ENCODE peak calls at places on chromosomes 12 and 14, in eight cellular contexts. One of them, this sample, is unnamed.

GRCh38 chr14:25436906-25437305 is 387.0 kb upstream of the STXBP6 start:
- DNase-seq in HCT116: no peak
- DNase-seq in A549: no peak
- DNase-seq in WTC11: no peak
- DNase-seq in endothelial cell of umbilical vein: no peak
- DNase-seq in HepG2: no peak
- DNase-seq in SK-N-SH: no peak
- DNase-seq in NB4: no peak
- DNase-seq in this sample: no peak

GRCh38 chr14:72732022-72732780 is 161.7 kb downstream of the DPF3 start:
- DNase-seq in A549: no peak
- DNase-seq in endothelial cell of umbilical vein: no peak
- DNase-seq in NB4: no peak
- DNase-seq in WTC11: no peak
- DNase-seq in HCT116: no peak
- DNase-seq in HepG2: no peak
- DNase-seq in SK-N-SH: no peak
- DNase-seq in this sample: no peak

GRCh38 chr14:55446127-55446736 is 5.8 kb upstream of the TBPL2 start:
- DNase-seq in A549: peak
- DNase-seq in endothelial cell of umbilical vein: peak
- DNase-seq in HCT116: peak
- DNase-seq in SK-N-SH: peak
- DNase-seq in HepG2: peak
- DNase-seq in NB4: peak
- DNase-seq in WTC11: peak
- DNase-seq in this sample: peak

GRCh38 chr12:47636908-47637780 is 68.7 kb downstream of the RPAP3 start:
- DNase-seq in HCT116: peak
- DNase-seq in WTC11: peak
- DNase-seq in NB4: peak
- DNase-seq in A549: peak
- DNase-seq in endothelial cell of umbilical vein: no peak
- DNase-seq in SK-N-SH: no peak
- DNase-seq in HepG2: peak
- DNase-seq in this sample: peak

GRCh38 chr14:72237722-72238666 is 305.8 kb downstream of the RGS6 start:
- DNase-seq in WTC11: no peak
- DNase-seq in A549: no peak
- DNase-seq in SK-N-SH: no peak
- DNase-seq in NB4: no peak
- DNase-seq in HepG2: no peak
- DNase-seq in HCT116: no peak
- DNase-seq in endothelial cell of umbilical vein: no peak
- DNase-seq in this sample: no peak

GRCh38 chr14:29906256-29906885 is 21.3 kb downstream of the PRKD1 start:
- DNase-seq in SK-N-SH: no peak
- DNase-seq in NB4: no peak
- DNase-seq in endothelial cell of umbilical vein: peak
- DNase-seq in HCT116: no peak
- DNase-seq in A549: peak
- DNase-seq in WTC11: no peak
- DNase-seq in HepG2: peak
- DNase-seq in this sample: no peak

GRCh38 chr14:101007765-101008164 is 104.2 kb upstream of the RTL1 start:
- DNase-seq in endothelial cell of umbilical vein: no peak
- DNase-seq in A549: no peak
- DNase-seq in WTC11: no peak
- DNase-seq in HepG2: no peak
- DNase-seq in NB4: no peak
- DNase-seq in SK-N-SH: no peak
- DNase-seq in HCT116: no peak
- DNase-seq in this sample: no peak

GRCh38 chr12:7694556-7694955 is 1.0 kb downstream of the GDF3 start:
- DNase-seq in HCT116: no peak
- DNase-seq in endothelial cell of umbilical vein: no peak
- DNase-seq in HepG2: no peak
- DNase-seq in SK-N-SH: no peak
- DNase-seq in NB4: no peak
- DNase-seq in WTC11: no peak
- DNase-seq in A549: no peak
- DNase-seq in this sample: no peak

GRCh38 chr12:9406564-9407424 is 198.6 kb upstream of the PZP start:
- DNase-seq in NB4: no peak
- DNase-seq in WTC11: no peak
- DNase-seq in HepG2: no peak
- DNase-seq in A549: no peak
- DNase-seq in SK-N-SH: peak
- DNase-seq in HCT116: no peak
- DNase-seq in endothelial cell of umbilical vein: no peak
- DNase-seq in this sample: no peak

DNA sequence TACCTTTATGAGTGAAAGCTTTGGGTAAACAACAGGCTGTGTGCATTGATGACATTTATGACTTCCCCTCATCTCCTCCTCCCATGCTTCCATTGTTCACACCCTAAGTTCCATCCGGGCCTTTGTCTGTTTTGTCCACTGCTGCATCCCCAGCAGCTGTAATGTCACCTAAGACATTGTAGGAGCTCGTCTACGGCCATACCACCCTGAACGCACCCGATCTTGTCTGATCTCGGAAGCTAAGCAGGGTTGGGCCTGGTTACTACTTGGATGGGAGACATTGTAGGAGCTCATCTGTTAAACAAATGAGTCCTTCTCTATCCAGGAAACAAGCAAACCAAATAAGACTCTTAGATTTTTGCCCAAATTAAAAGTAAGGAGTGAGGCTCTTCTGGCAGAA is 40.4 kb upstream of the SYCP3 start:
- DNase-seq in A549: no peak
- DNase-seq in endothelial cell of umbilical vein: no peak
- DNase-seq in HCT116: no peak
- DNase-seq in WTC11: no peak
- DNase-seq in SK-N-SH: no peak
- DNase-seq in NB4: no peak
- DNase-seq in HepG2: no peak
- DNase-seq in this sample: no peak
- TF ChIP-seq MAX in A549: no peak
- TF ChIP-seq MAX in endothelial cell of umbilical vein: no peak
- TF ChIP-seq MAX in HCT116: no peak
- TF ChIP-seq MAX in WTC11: no peak
- TF ChIP-seq MAX in SK-N-SH: no peak
- TF ChIP-seq MAX in NB4: no peak
- TF ChIP-seq MAX in HepG2: no peak
- TF ChIP-seq MAX in this sample: no peak

GRCh38 chr12:29644536-29645162 is 139.1 kb downstream of the TMTC1 start:
- DNase-seq in NB4: no peak
- DNase-seq in HepG2: no peak
- DNase-seq in WTC11: no peak
- DNase-seq in A549: no peak
- DNase-seq in endothelial cell of umbilical vein: no peak
- DNase-seq in SK-N-SH: no peak
- DNase-seq in HCT116: no peak
- DNase-seq in this sample: no peak

GRCh38 chr12:29639893-29640495 is 142.5 kb upstream of the OVCH1 start:
- DNase-seq in NB4: no peak
- DNase-seq in endothelial cell of umbilical vein: no peak
- DNase-seq in HCT116: no peak
- DNase-seq in SK-N-SH: no peak
- DNase-seq in A549: no peak
- DNase-seq in HepG2: no peak
- DNase-seq in WTC11: no peak
- DNase-seq in this sample: no peak

GRCh38 chr12:29638528-29638927 is 141.0 kb upstream of the OVCH1 start:
- DNase-seq in A549: no peak
- DNase-seq in WTC11: no peak
- DNase-seq in HCT116: no peak
- DNase-seq in HepG2: no peak
- DNase-seq in NB4: no peak
- DNase-seq in endothelial cell of umbilical vein: no peak
- DNase-seq in SK-N-SH: no peak
- DNase-seq in this sample: no peak

DNA sequence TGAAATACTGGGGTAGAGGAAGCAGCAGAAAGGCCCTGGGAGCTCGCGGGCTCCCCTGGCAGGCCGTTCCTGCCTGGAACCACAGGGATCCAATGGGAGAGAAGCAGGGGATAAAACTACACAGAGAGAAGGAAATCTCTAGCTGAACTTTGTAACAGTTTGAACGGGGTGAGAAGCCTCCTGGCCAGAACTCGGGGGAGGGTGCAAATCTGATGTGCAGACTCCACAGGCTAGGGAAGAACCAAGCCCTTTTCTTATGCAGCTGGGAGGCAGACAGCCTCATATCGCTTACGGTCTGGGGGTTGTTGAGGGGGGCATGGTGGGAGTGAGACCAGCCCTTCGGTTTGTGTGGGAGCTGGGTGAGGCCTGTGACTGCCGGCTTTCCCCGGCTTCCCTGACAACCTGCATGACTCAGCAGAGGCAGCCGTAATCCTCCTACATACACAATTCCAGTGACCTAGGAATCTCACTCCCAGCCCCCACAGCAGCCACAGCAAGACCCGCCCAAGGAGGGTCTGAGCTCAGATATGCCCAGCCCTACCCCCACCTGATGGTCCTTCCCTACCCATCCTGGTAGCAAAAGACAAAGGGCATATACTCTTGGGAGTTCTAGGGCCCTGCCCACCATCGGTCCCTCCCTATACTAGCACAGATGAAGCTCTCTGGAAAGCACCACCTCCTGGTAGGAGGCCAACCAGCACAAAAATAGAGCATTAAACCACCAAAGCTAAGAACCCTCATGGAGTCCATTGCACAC is 143.0 kb downstream of the TMTC1 start:
- DNase-seq in HepG2: peak
- DNase-seq in WTC11: peak
- DNase-seq in HCT116: peak
- DNase-seq in endothelial cell of umbilical vein: no peak
- DNase-seq in SK-N-SH: no peak
- DNase-seq in NB4: no peak
- DNase-seq in A549: peak
- DNase-seq in this sample: no peak
- TF ChIP-seq CTCF in HepG2: peak
- TF ChIP-seq CTCF in WTC11: no peak
- TF ChIP-seq CTCF in HCT116: no peak
- TF ChIP-seq CTCF in endothelial cell of umbilical vein: no peak
- TF ChIP-seq CTCF in SK-N-SH: no peak
- TF ChIP-seq CTCF in NB4: no peak
- TF ChIP-seq CTCF in A549: no peak
- TF ChIP-seq CTCF in this sample: no peak

GRCh38 chr12:51941669-51942455 is 9.6 kb upstream of the ACVR1B start:
- DNase-seq in SK-N-SH: no peak
- DNase-seq in A549: no peak
- DNase-seq in NB4: no peak
- DNase-seq in HepG2: no peak
- DNase-seq in WTC11: no peak
- DNase-seq in endothelial cell of umbilical vein: no peak
- DNase-seq in HCT116: no peak
- DNase-seq in this sample: no peak

GRCh38 chr12:51942501-51943000 is 8.9 kb upstream of the ACVR1B start:
- DNase-seq in HCT116: no peak
- DNase-seq in HepG2: no peak
- DNase-seq in SK-N-SH: no peak
- DNase-seq in WTC11: no peak
- DNase-seq in NB4: no peak
- DNase-seq in endothelial cell of umbilical vein: no peak
- DNase-seq in A549: no peak
- DNase-seq in this sample: no peak

GRCh38 chr12:51943346-51943745 is 8.2 kb upstream of the ACVR1B start:
- DNase-seq in WTC11: no peak
- DNase-seq in HepG2: no peak
- DNase-seq in endothelial cell of umbilical vein: no peak
- DNase-seq in A549: no peak
- DNase-seq in SK-N-SH: no peak
- DNase-seq in NB4: no peak
- DNase-seq in HCT116: no peak
- DNase-seq in this sample: no peak

GRCh38 chr12:51938744-51939143 is 12.8 kb upstream of the ACVR1B start:
- DNase-seq in WTC11: no peak
- DNase-seq in HepG2: no peak
- DNase-seq in HCT116: no peak
- DNase-seq in NB4: no peak
- DNase-seq in A549: no peak
- DNase-seq in endothelial cell of umbilical vein: no peak
- DNase-seq in SK-N-SH: no peak
- DNase-seq in this sample: no peak

GRCh38 chr12:51941011-51941561 is 10.4 kb upstream of the ACVR1B start:
- DNase-seq in A549: no peak
- DNase-seq in WTC11: no peak
- DNase-seq in HepG2: no peak
- DNase-seq in SK-N-SH: peak
- DNase-seq in endothelial cell of umbilical vein: no peak
- DNase-seq in HCT116: no peak
- DNase-seq in NB4: no peak
- DNase-seq in this sample: no peak
- TF ChIP-seq MAX in A549: no peak
- TF ChIP-seq MAX in WTC11: no peak
- TF ChIP-seq MAX in HepG2: no peak
- TF ChIP-seq MAX in SK-N-SH: no peak
- TF ChIP-seq MAX in endothelial cell of umbilical vein: no peak
- TF ChIP-seq MAX in HCT116: no peak
- TF ChIP-seq MAX in NB4: no peak
- TF ChIP-seq MAX in this sample: no peak

GRCh38 chr12:2080604-2081003 is 27.8 kb downstream of the CACNA1C start:
- DNase-seq in SK-N-SH: no peak
- DNase-seq in WTC11: no peak
- DNase-seq in A549: no peak
- DNase-seq in HCT116: no peak
- DNase-seq in NB4: no peak
- DNase-seq in HepG2: no peak
- DNase-seq in endothelial cell of umbilical vein: no peak
- DNase-seq in this sample: no peak

GRCh38 chr12:2083561-2083960 is 30.8 kb downstream of the CACNA1C start:
- DNase-seq in A549: no peak
- DNase-seq in HepG2: no peak
- DNase-seq in endothelial cell of umbilical vein: no peak
- DNase-seq in WTC11: no peak
- DNase-seq in HCT116: no peak
- DNase-seq in SK-N-SH: no peak
- DNase-seq in NB4: no peak
- DNase-seq in this sample: no peak

GRCh38 chr12:2084553-2085296 is 31.9 kb downstream of the CACNA1C start:
- DNase-seq in HepG2: no peak
- DNase-seq in SK-N-SH: no peak
- DNase-seq in A549: no peak
- DNase-seq in NB4: peak
- DNase-seq in HCT116: no peak
- DNase-seq in WTC11: no peak
- DNase-seq in endothelial cell of umbilical vein: no peak
- DNase-seq in this sample: no peak

GRCh38 chr12:2082321-2082720 is 29.5 kb downstream of the CACNA1C start:
- DNase-seq in NB4: no peak
- DNase-seq in endothelial cell of umbilical vein: no peak
- DNase-seq in WTC11: no peak
- DNase-seq in SK-N-SH: no peak
- DNase-seq in HCT116: no peak
- DNase-seq in HepG2: no peak
- DNase-seq in A549: no peak
- DNase-seq in this sample: no peak

DNA sequence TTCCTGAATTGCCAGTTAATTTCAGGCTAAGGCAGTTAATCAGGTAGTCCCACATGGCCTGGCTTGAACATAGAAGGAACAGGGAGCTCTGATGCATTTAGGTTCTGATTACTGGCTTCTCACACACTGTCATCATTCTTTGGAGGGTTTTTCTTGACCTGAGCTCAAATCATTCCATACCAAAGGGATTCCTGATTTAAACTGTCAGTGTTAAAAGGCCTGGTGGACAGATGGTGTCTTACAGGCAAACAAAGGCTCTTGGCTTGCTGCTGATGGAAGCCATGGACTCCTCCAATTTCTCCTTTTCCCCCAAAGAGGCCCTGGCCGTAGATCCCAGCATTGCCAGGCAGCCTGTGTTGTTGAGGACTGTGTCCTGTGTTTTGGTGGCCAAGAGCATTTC is 30.2 kb downstream of the CACNA1C start:
- DNase-seq in endothelial cell of umbilical vein: no peak
- DNase-seq in A549: no peak
- DNase-seq in SK-N-SH: no peak
- DNase-seq in HCT116: no peak
- DNase-seq in HepG2: no peak
- DNase-seq in NB4: no peak
- DNase-seq in WTC11: no peak
- DNase-seq in this sample: no peak
- TF ChIP-seq CTCF in endothelial cell of umbilical vein: no peak
- TF ChIP-seq CTCF in A549: no peak
- TF ChIP-seq CTCF in SK-N-SH: no peak
- TF ChIP-seq CTCF in HCT116: no peak
- TF ChIP-seq CTCF in HepG2: no peak
- TF ChIP-seq CTCF in NB4: no peak
- TF ChIP-seq CTCF in WTC11: no peak
- TF ChIP-seq CTCF in this sample: no peak

This sample was measured in H1.